ENCODE peak calls at places on chromosomes 2 and 18, in eight cellular contexts. T is activated CD8-positive, alpha-beta memory T cell treated with anti-CD3 and anti-CD28 coated beads for 24 hours; R is GM13977; C is pancreas; I is NCI-H2171; X is GM12865; F is AG09309; E is fibroblast of lung. J is an unnamed sample.

GRCh38 chr2:38521835-38522234 is 80.9 kb downstream of the HNRNPLL start:
- DNase-seq in X (no peak), R (no peak), T (no peak), I (no peak), F (no peak), C (no peak), E (no peak), J (no peak)

GRCh38 chr2:174247474-174248186 is 702 bp downstream of the OLA1 start:
- DNase-seq in F (no peak), X (peak; percentile 37), I (no peak), R (peak; percentile 42), T (no peak), E (peak; percentile 25), C (no peak), J (no peak)

GRCh38 chr2:188315750-188316149 is 24.1 kb downstream of the GULP1 start:
- DNase-seq in E (no peak), C (no peak), R (no peak), X (no peak), I (no peak), T (no peak), F (no peak), J (no peak)

GRCh38 chr2:125240870-125241269 is 1215.8 kb downstream of the CNTNAP5 start:
- DNase-seq in R (no peak), F (no peak), X (no peak), E (no peak), T (no peak), C (no peak), I (no peak), J (no peak)

GRCh38 chr18:69411199-69411598 is 10.5 kb downstream of the DOK6 start:
- DNase-seq in E (no peak), T (no peak), F (no peak), R (no peak), X (no peak), I (no peak), C (no peak), J (no peak)

GRCh38 chr2:36358317-36358659 is 2.7 kb downstream of the CRIM1 start:
- DNase-seq in E (peak; percentile 63), C (no peak), T (no peak), X (no peak), I (no peak), F (no peak), R (no peak), J (no peak)

GRCh38 chr2:102082591-102083586 is 59.7 kb upstream of the IL1R1 start:
- DNase-seq in T (peak; percentile 85), E (peak; percentile 88), R (peak; percentile 40), F (no peak), X (peak; percentile 80), I (no peak), C (no peak), J (no peak)

GRCh38 chr18:58859935-58860334 is 4.7 kb upstream of the ZNF532 start:
- DNase-seq in F (no peak), I (no peak), X (no peak), R (no peak), C (no peak), E (no peak), T (no peak), J (no peak)

GRCh38 chr2:172086349-172087190 is 1.3 kb downstream of the DLX1 start:
- DNase-seq in X (peak; percentile 40), R (peak; percentile 75), C (peak; percentile 75), F (no peak), E (no peak), T (peak; percentile 76), I (peak; percentile 15), J (peak; percentile 78)

GRCh38 chr2:28652217-28652616 is 99.4 kb upstream of the PPP1CB start:
- DNase-seq in C (no peak), E (peak; percentile 61), I (no peak), T (no peak), X (no peak), F (no peak), R (no peak), J (no peak)

GRCh38 chr2:113872201-113872600 is 17.7 kb upstream of the ACTR3 start:
- DNase-seq in T (no peak), I (no peak), R (no peak), C (no peak), X (no peak), F (no peak), E (no peak), J (no peak)

GRCh38 chr2:58156780-58157179 is 84.3 kb downstream of the FANCL start:
- DNase-seq in F (peak; percentile 83), E (no peak), R (no peak), T (no peak), I (no peak), C (no peak), X (no peak), J (no peak)

GRCh38 chr2:240387669-240388358 is 47.6 kb upstream of the GPC1 start:
- DNase-seq in C (peak; percentile 58), E (peak; percentile 96), X (no peak), R (no peak), I (no peak), T (no peak), F (peak; percentile 88), J (peak; percentile 93)

J was measured in osteocyte.